ENCODE peak calls at places on chromosomes 7 and 10, in nine cellular contexts. One of them, this sample, is unnamed.
A peak's percentile ranks its signal among the peaks of the same experiment; 100 is the strongest.

GRCh38 chr10:117960345-117960744 is 86.4 kb downstream of the RAB11FIP2 start:
- DNase-seq in stimulated activated CD8-positive, alpha-beta memory T cell treated with anti-CD3 and anti-CD28 coated beads, Interleukin-15, amount 100 ng/mL, for 4 hours: no peak
- DNase-seq in HEK293T: no peak
- DNase-seq in stimulated activated CD4-positive, alpha-beta T cell treated with anti-CD3 and anti-CD28 coated beads, Interleukin-4, amount 100 ng/mL, for 24 hours: no peak
- DNase-seq in hepatocyte: peak; percentile 7
- DNase-seq in NCI-H446: no peak
- DNase-seq in epithelial cell of prostate: no peak
- DNase-seq in nucleus accumbens: no peak
- DNase-seq in body of pancreas: no peak
- DNase-seq in this sample: no peak

GRCh38 chr7:151115836-151116418 is 29.7 kb downstream of the AGAP3 start:
- DNase-seq in stimulated activated CD8-positive, alpha-beta memory T cell treated with anti-CD3 and anti-CD28 coated beads, Interleukin-15, amount 100 ng/mL, for 4 hours: no peak
- DNase-seq in stimulated activated CD4-positive, alpha-beta T cell treated with anti-CD3 and anti-CD28 coated beads, Interleukin-4, amount 100 ng/mL, for 24 hours: no peak
- DNase-seq in epithelial cell of prostate: peak; percentile 92
- DNase-seq in body of pancreas: peak; percentile 68
- DNase-seq in NCI-H446: no peak
- DNase-seq in nucleus accumbens: no peak
- DNase-seq in hepatocyte: peak; percentile 68
- DNase-seq in HEK293T: no peak
- DNase-seq in this sample: no peak

GRCh38 chr10:33716461-33717267 is 382.2 kb upstream of the NRP1 start:
- DNase-seq in NCI-H446: no peak
- DNase-seq in epithelial cell of prostate: no peak
- DNase-seq in body of pancreas: no peak
- DNase-seq in stimulated activated CD4-positive, alpha-beta T cell treated with anti-CD3 and anti-CD28 coated beads, Interleukin-4, amount 100 ng/mL, for 24 hours: no peak
- DNase-seq in hepatocyte: no peak
- DNase-seq in stimulated activated CD8-positive, alpha-beta memory T cell treated with anti-CD3 and anti-CD28 coated beads, Interleukin-15, amount 100 ng/mL, for 4 hours: no peak
- DNase-seq in nucleus accumbens: no peak
- DNase-seq in HEK293T: no peak
- DNase-seq in this sample: no peak

GRCh38 chr10:1160561-1160961 is 104.4 kb downstream of the WDR37 start:
- DNase-seq in hepatocyte: no peak
- DNase-seq in HEK293T: no peak
- DNase-seq in NCI-H446: no peak
- DNase-seq in epithelial cell of prostate: no peak
- DNase-seq in body of pancreas: no peak
- DNase-seq in stimulated activated CD4-positive, alpha-beta T cell treated with anti-CD3 and anti-CD28 coated beads, Interleukin-4, amount 100 ng/mL, for 24 hours: no peak
- DNase-seq in stimulated activated CD8-positive, alpha-beta memory T cell treated with anti-CD3 and anti-CD28 coated beads, Interleukin-15, amount 100 ng/mL, for 4 hours: no peak
- DNase-seq in nucleus accumbens: no peak
- DNase-seq in this sample: peak; percentile 40

GRCh38 chr10:118595598-118596425 is at the start of gene PRLHR:
- DNase-seq in stimulated activated CD8-positive, alpha-beta memory T cell treated with anti-CD3 and anti-CD28 coated beads, Interleukin-15, amount 100 ng/mL, for 4 hours: no peak
- DNase-seq in body of pancreas: peak; percentile 49
- DNase-seq in nucleus accumbens: peak; percentile 2
- DNase-seq in NCI-H446: no peak
- DNase-seq in hepatocyte: peak; percentile 74
- DNase-seq in epithelial cell of prostate: no peak
- DNase-seq in HEK293T: peak; percentile 66
- DNase-seq in stimulated activated CD4-positive, alpha-beta T cell treated with anti-CD3 and anti-CD28 coated beads, Interleukin-4, amount 100 ng/mL, for 24 hours: no peak
- DNase-seq in this sample: no peak

GRCh38 chr7:5693529-5693928 is 87.9 kb downstream of the RNF216 start:
- DNase-seq in hepatocyte: no peak
- DNase-seq in HEK293T: no peak
- DNase-seq in body of pancreas: no peak
- DNase-seq in NCI-H446: no peak
- DNase-seq in nucleus accumbens: peak; percentile 23
- DNase-seq in stimulated activated CD8-positive, alpha-beta memory T cell treated with anti-CD3 and anti-CD28 coated beads, Interleukin-15, amount 100 ng/mL, for 4 hours: no peak
- DNase-seq in epithelial cell of prostate: no peak
- DNase-seq in stimulated activated CD4-positive, alpha-beta T cell treated with anti-CD3 and anti-CD28 coated beads, Interleukin-4, amount 100 ng/mL, for 24 hours: no peak
- DNase-seq in this sample: no peak

GRCh38 chr10:116542007-116542677 is 3.6 kb upstream of the PNLIP start:
- DNase-seq in NCI-H446: no peak
- DNase-seq in stimulated activated CD8-positive, alpha-beta memory T cell treated with anti-CD3 and anti-CD28 coated beads, Interleukin-15, amount 100 ng/mL, for 4 hours: no peak
- DNase-seq in stimulated activated CD4-positive, alpha-beta T cell treated with anti-CD3 and anti-CD28 coated beads, Interleukin-4, amount 100 ng/mL, for 24 hours: no peak
- DNase-seq in body of pancreas: peak; percentile 65
- DNase-seq in epithelial cell of prostate: no peak
- DNase-seq in hepatocyte: no peak
- DNase-seq in HEK293T: no peak
- DNase-seq in nucleus accumbens: no peak
- DNase-seq in this sample: no peak

GRCh38 chr10:133396035-133396624 is 2.2 kb downstream of the MTG1 start:
- DNase-seq in body of pancreas: no peak
- DNase-seq in NCI-H446: no peak
- DNase-seq in stimulated activated CD4-positive, alpha-beta T cell treated with anti-CD3 and anti-CD28 coated beads, Interleukin-4, amount 100 ng/mL, for 24 hours: no peak
- DNase-seq in epithelial cell of prostate: no peak
- DNase-seq in stimulated activated CD8-positive, alpha-beta memory T cell treated with anti-CD3 and anti-CD28 coated beads, Interleukin-15, amount 100 ng/mL, for 4 hours: no peak
- DNase-seq in hepatocyte: no peak
- DNase-seq in nucleus accumbens: no peak
- DNase-seq in HEK293T: no peak
- DNase-seq in this sample: no peak

GRCh38 chr7:108278281-108278680 is 148.1 kb upstream of the LAMB4 start:
- DNase-seq in epithelial cell of prostate: no peak
- DNase-seq in body of pancreas: no peak
- DNase-seq in nucleus accumbens: no peak
- DNase-seq in stimulated activated CD8-positive, alpha-beta memory T cell treated with anti-CD3 and anti-CD28 coated beads, Interleukin-15, amount 100 ng/mL, for 4 hours: no peak
- DNase-seq in NCI-H446: no peak
- DNase-seq in HEK293T: no peak
- DNase-seq in stimulated activated CD4-positive, alpha-beta T cell treated with anti-CD3 and anti-CD28 coated beads, Interleukin-4, amount 100 ng/mL, for 24 hours: no peak
- DNase-seq in hepatocyte: no peak
- DNase-seq in this sample: no peak

GRCh38 chr10:77977016-77977415 is 50.5 kb upstream of the DLG5 start:
- DNase-seq in stimulated activated CD4-positive, alpha-beta T cell treated with anti-CD3 and anti-CD28 coated beads, Interleukin-4, amount 100 ng/mL, for 24 hours: no peak
- DNase-seq in body of pancreas: no peak
- DNase-seq in nucleus accumbens: no peak
- DNase-seq in hepatocyte: no peak
- DNase-seq in epithelial cell of prostate: no peak
- DNase-seq in HEK293T: no peak
- DNase-seq in stimulated activated CD8-positive, alpha-beta memory T cell treated with anti-CD3 and anti-CD28 coated beads, Interleukin-15, amount 100 ng/mL, for 4 hours: no peak
- DNase-seq in NCI-H446: no peak
- DNase-seq in this sample: no peak

GRCh38 chr7:143250822-143251221 is 12.4 kb upstream of the GSTK1 start:
- DNase-seq in NCI-H446: no peak
- DNase-seq in HEK293T: no peak
- DNase-seq in stimulated activated CD8-positive, alpha-beta memory T cell treated with anti-CD3 and anti-CD28 coated beads, Interleukin-15, amount 100 ng/mL, for 4 hours: no peak
- DNase-seq in epithelial cell of prostate: no peak
- DNase-seq in stimulated activated CD4-positive, alpha-beta T cell treated with anti-CD3 and anti-CD28 coated beads, Interleukin-4, amount 100 ng/mL, for 24 hours: no peak
- DNase-seq in nucleus accumbens: no peak
- DNase-seq in body of pancreas: no peak
- DNase-seq in hepatocyte: no peak
- DNase-seq in this sample: no peak

GRCh38 chr10:90051474-90051873 is 350.1 kb downstream of the KIF20B start:
- DNase-seq in epithelial cell of prostate: peak; percentile 80
- DNase-seq in stimulated activated CD8-positive, alpha-beta memory T cell treated with anti-CD3 and anti-CD28 coated beads, Interleukin-15, amount 100 ng/mL, for 4 hours: no peak
- DNase-seq in hepatocyte: no peak
- DNase-seq in NCI-H446: no peak
- DNase-seq in HEK293T: no peak
- DNase-seq in body of pancreas: no peak
- DNase-seq in nucleus accumbens: no peak
- DNase-seq in stimulated activated CD4-positive, alpha-beta T cell treated with anti-CD3 and anti-CD28 coated beads, Interleukin-4, amount 100 ng/mL, for 24 hours: no peak
- DNase-seq in this sample: no peak

GRCh38 chr7:38525857-38526256 is 105.3 kb downstream of the AMPH start:
- DNase-seq in NCI-H446: no peak
- DNase-seq in nucleus accumbens: no peak
- DNase-seq in epithelial cell of prostate: no peak
- DNase-seq in hepatocyte: no peak
- DNase-seq in stimulated activated CD8-positive, alpha-beta memory T cell treated with anti-CD3 and anti-CD28 coated beads, Interleukin-15, amount 100 ng/mL, for 4 hours: no peak
- DNase-seq in HEK293T: no peak
- DNase-seq in stimulated activated CD4-positive, alpha-beta T cell treated with anti-CD3 and anti-CD28 coated beads, Interleukin-4, amount 100 ng/mL, for 24 hours: no peak
- DNase-seq in body of pancreas: no peak
- DNase-seq in this sample: no peak